ENCODE peak calls at places on chromosome 2, in ten cellular contexts. One of them, this sample, is unnamed.

GRCh38 chr2:212843409-212844199 is 305.0 kb upstream of the ERBB4 start:
- DNase-seq in substantia nigra: no peak
- DNase-seq in breast epithelium: no peak
- DNase-seq in H54: no peak
- DNase-seq in adrenal gland: no peak
- DNase-seq in NCI-H345: no peak
- DNase-seq in endodermal cell: no peak
- DNase-seq in NCI-H1105: no peak
- DNase-seq in left cardiac atrium: no peak
- DNase-seq in HepG2: no peak
- DNase-seq in this sample: no peak

GRCh38 chr2:104430892-104431291 is 423.0 kb upstream of the POU3F3 start:
- DNase-seq in substantia nigra: no peak
- DNase-seq in breast epithelium: no peak
- DNase-seq in H54: no peak
- DNase-seq in adrenal gland: no peak
- DNase-seq in NCI-H345: peak
- DNase-seq in endodermal cell: no peak
- DNase-seq in NCI-H1105: no peak
- DNase-seq in left cardiac atrium: no peak
- DNase-seq in HepG2: no peak
- DNase-seq in this sample: no peak

GRCh38 chr2:69333352-69333751 is 53.7 kb downstream of the GFPT1 start:
- DNase-seq in substantia nigra: no peak
- DNase-seq in breast epithelium: no peak
- DNase-seq in H54: no peak
- DNase-seq in adrenal gland: no peak
- DNase-seq in NCI-H345: no peak
- DNase-seq in endodermal cell: no peak
- DNase-seq in NCI-H1105: no peak
- DNase-seq in left cardiac atrium: no peak
- DNase-seq in HepG2: no peak
- DNase-seq in this sample: no peak

GRCh38 chr2:46008082-46008870 is 288.9 kb upstream of the EPAS1 start:
- DNase-seq in substantia nigra: no peak
- DNase-seq in breast epithelium: no peak
- DNase-seq in H54: no peak
- DNase-seq in adrenal gland: no peak
- DNase-seq in NCI-H345: no peak
- DNase-seq in endodermal cell: no peak
- DNase-seq in NCI-H1105: no peak
- DNase-seq in left cardiac atrium: no peak
- DNase-seq in HepG2: no peak
- DNase-seq in this sample: no peak

GRCh38 chr2:125364181-125364806 is 1291.7 kb upstream of the GYPC start:
- DNase-seq in substantia nigra: no peak
- DNase-seq in breast epithelium: no peak
- DNase-seq in H54: no peak
- DNase-seq in adrenal gland: no peak
- DNase-seq in NCI-H345: no peak
- DNase-seq in endodermal cell: no peak
- DNase-seq in NCI-H1105: no peak
- DNase-seq in left cardiac atrium: no peak
- DNase-seq in HepG2: no peak
- DNase-seq in this sample: no peak

GRCh38 chr2:172339431-172340010 is 87.9 kb upstream of the ITGA6 start:
- DNase-seq in substantia nigra: no peak
- DNase-seq in breast epithelium: no peak
- DNase-seq in H54: no peak
- DNase-seq in adrenal gland: no peak
- DNase-seq in NCI-H345: no peak
- DNase-seq in endodermal cell: no peak
- DNase-seq in NCI-H1105: peak
- DNase-seq in left cardiac atrium: no peak
- DNase-seq in HepG2: peak
- DNase-seq in this sample: peak

GRCh38 chr2:12348216-12348615 is 368.5 kb upstream of the TRIB2 start:
- DNase-seq in substantia nigra: no peak
- DNase-seq in breast epithelium: no peak
- DNase-seq in H54: no peak
- DNase-seq in adrenal gland: no peak
- DNase-seq in NCI-H345: no peak
- DNase-seq in endodermal cell: no peak
- DNase-seq in NCI-H1105: no peak
- DNase-seq in left cardiac atrium: no peak
- DNase-seq in HepG2: no peak
- DNase-seq in this sample: no peak

GRCh38 chr2:42141687-42142475 is 27.3 kb upstream of the EML4 start:
- DNase-seq in substantia nigra: peak
- DNase-seq in breast epithelium: no peak
- DNase-seq in H54: no peak
- DNase-seq in adrenal gland: peak
- DNase-seq in NCI-H345: peak
- DNase-seq in endodermal cell: peak
- DNase-seq in NCI-H1105: peak
- DNase-seq in left cardiac atrium: peak
- DNase-seq in HepG2: peak
- DNase-seq in this sample: peak

GRCh38 chr2:196677404-196677803 is 37.9 kb downstream of the CCDC150 start:
- DNase-seq in substantia nigra: no peak
- DNase-seq in breast epithelium: no peak
- DNase-seq in H54: peak
- DNase-seq in adrenal gland: no peak
- DNase-seq in NCI-H345: no peak
- DNase-seq in endodermal cell: no peak
- DNase-seq in NCI-H1105: no peak
- DNase-seq in left cardiac atrium: no peak
- DNase-seq in HepG2: no peak
- DNase-seq in this sample: peak

GRCh38 chr2:11582526-11583202 is 48.8 kb downstream of the GREB1 start:
- DNase-seq in substantia nigra: peak
- DNase-seq in breast epithelium: peak
- DNase-seq in H54: peak
- DNase-seq in adrenal gland: peak
- DNase-seq in NCI-H345: peak
- DNase-seq in endodermal cell: peak
- DNase-seq in NCI-H1105: peak
- DNase-seq in left cardiac atrium: peak
- DNase-seq in HepG2: peak
- DNase-seq in this sample: peak

GRCh38 chr2:70089946-70090523 is 2.8 kb downstream of the PCBP1 start:
- DNase-seq in substantia nigra: no peak
- DNase-seq in breast epithelium: peak
- DNase-seq in H54: no peak
- DNase-seq in adrenal gland: no peak
- DNase-seq in NCI-H345: no peak
- DNase-seq in endodermal cell: peak
- DNase-seq in NCI-H1105: no peak
- DNase-seq in left cardiac atrium: no peak
- DNase-seq in HepG2: no peak
- DNase-seq in this sample: no peak

This sample was measured in hepatocyte.